ENCODE peak calls at places on chromosome 19, in ten cellular contexts. One of them, this sample, is unnamed.

GRCh38 chr19:3362217-3362907 is 4.0 kb upstream of the NFIC start:
- DNase-seq in nephron progenitor cell: no peak
- DNase-seq in fibroblast of pulmonary artery: no peak
- DNase-seq in tibial artery: no peak
- DNase-seq in lower leg skin: peak; percentile 82
- DNase-seq in prostate gland: no peak
- DNase-seq in sigmoid colon: no peak
- DNase-seq in CD4-positive, alpha-beta T cell: no peak
- DNase-seq in esophagus muscularis mucosa: no peak
- DNase-seq in osteoblast: peak; percentile 77
- DNase-seq in this sample: no peak

GRCh38 chr19:7705387-7706187 is 3.7 kb upstream of the FCER2 start:
- DNase-seq in fibroblast of pulmonary artery: no peak
- DNase-seq in osteoblast: peak; percentile 46
- DNase-seq in CD4-positive, alpha-beta T cell: peak; percentile 77
- DNase-seq in nephron progenitor cell: no peak
- DNase-seq in esophagus muscularis mucosa: no peak
- DNase-seq in tibial artery: peak; percentile 69
- DNase-seq in lower leg skin: peak; percentile 90
- DNase-seq in prostate gland: peak; percentile 6
- DNase-seq in sigmoid colon: peak; percentile 73
- DNase-seq in this sample: no peak

GRCh38 chr19:49591731-49592485 is 926 bp downstream of the PRR12 start:
- DNase-seq in lower leg skin: peak; percentile 92
- DNase-seq in esophagus muscularis mucosa: no peak
- DNase-seq in nephron progenitor cell: peak; percentile 62
- DNase-seq in osteoblast: peak; percentile 96
- DNase-seq in fibroblast of pulmonary artery: peak; percentile 31
- DNase-seq in tibial artery: peak; percentile 75
- DNase-seq in prostate gland: no peak
- DNase-seq in CD4-positive, alpha-beta T cell: peak; percentile 40
- DNase-seq in sigmoid colon: peak; percentile 74
- DNase-seq in this sample: no peak

GRCh38 chr19:46124638-46125115 is at the start of gene IGFL3:
- DNase-seq in nephron progenitor cell: no peak
- DNase-seq in sigmoid colon: no peak
- DNase-seq in fibroblast of pulmonary artery: no peak
- DNase-seq in osteoblast: no peak
- DNase-seq in lower leg skin: no peak
- DNase-seq in CD4-positive, alpha-beta T cell: no peak
- DNase-seq in tibial artery: no peak
- DNase-seq in esophagus muscularis mucosa: peak; percentile 75
- DNase-seq in prostate gland: no peak
- DNase-seq in this sample: no peak

GRCh38 chr19:19805480-19805879 is 16.1 kb downstream of the ZNF506 start:
- DNase-seq in tibial artery: no peak
- DNase-seq in lower leg skin: no peak
- DNase-seq in osteoblast: no peak
- DNase-seq in nephron progenitor cell: no peak
- DNase-seq in prostate gland: no peak
- DNase-seq in CD4-positive, alpha-beta T cell: no peak
- DNase-seq in esophagus muscularis mucosa: no peak
- DNase-seq in fibroblast of pulmonary artery: no peak
- DNase-seq in sigmoid colon: no peak
- DNase-seq in this sample: no peak

GRCh38 chr19:51439021-51439465 is 19.2 kb downstream of the SIGLEC8 start:
- DNase-seq in sigmoid colon: no peak
- DNase-seq in prostate gland: no peak
- DNase-seq in fibroblast of pulmonary artery: peak; percentile 7
- DNase-seq in nephron progenitor cell: no peak
- DNase-seq in lower leg skin: peak; percentile 58
- DNase-seq in esophagus muscularis mucosa: no peak
- DNase-seq in CD4-positive, alpha-beta T cell: peak; percentile 15
- DNase-seq in osteoblast: no peak
- DNase-seq in tibial artery: no peak
- DNase-seq in this sample: no peak

GRCh38 chr19:57850553-57851017 is 926 bp downstream of the ZNF587 start:
- DNase-seq in prostate gland: peak; percentile 30
- DNase-seq in CD4-positive, alpha-beta T cell: no peak
- DNase-seq in lower leg skin: no peak
- DNase-seq in esophagus muscularis mucosa: no peak
- DNase-seq in sigmoid colon: no peak
- DNase-seq in tibial artery: no peak
- DNase-seq in fibroblast of pulmonary artery: peak; percentile 45
- DNase-seq in nephron progenitor cell: peak; percentile 2
- DNase-seq in osteoblast: peak; percentile 78
- DNase-seq in this sample: no peak

GRCh38 chr19:27780367-27781065 is 1432.4 kb downstream of the UQCRFS1 start:
- DNase-seq in prostate gland: no peak
- DNase-seq in fibroblast of pulmonary artery: no peak
- DNase-seq in lower leg skin: no peak
- DNase-seq in esophagus muscularis mucosa: no peak
- DNase-seq in nephron progenitor cell: no peak
- DNase-seq in sigmoid colon: no peak
- DNase-seq in CD4-positive, alpha-beta T cell: no peak
- DNase-seq in osteoblast: no peak
- DNase-seq in tibial artery: no peak
- DNase-seq in this sample: peak; percentile 57

GRCh38 chr19:56086671-56087430 is 34.2 kb downstream of the ZNF787 start:
- DNase-seq in CD4-positive, alpha-beta T cell: no peak
- DNase-seq in esophagus muscularis mucosa: no peak
- DNase-seq in lower leg skin: no peak
- DNase-seq in fibroblast of pulmonary artery: no peak
- DNase-seq in nephron progenitor cell: no peak
- DNase-seq in tibial artery: no peak
- DNase-seq in prostate gland: no peak
- DNase-seq in sigmoid colon: no peak
- DNase-seq in osteoblast: peak; percentile 80
- DNase-seq in this sample: no peak

GRCh38 chr19:872266-872951 is 12.9 kb downstream of the CFD start:
- DNase-seq in prostate gland: no peak
- DNase-seq in CD4-positive, alpha-beta T cell: peak; percentile 85
- DNase-seq in lower leg skin: peak; percentile 93
- DNase-seq in esophagus muscularis mucosa: no peak
- DNase-seq in tibial artery: no peak
- DNase-seq in sigmoid colon: no peak
- DNase-seq in nephron progenitor cell: peak; percentile 65
- DNase-seq in osteoblast: peak; percentile 97
- DNase-seq in fibroblast of pulmonary artery: peak; percentile 33
- DNase-seq in this sample: peak; percentile 88

GRCh38 chr19:8363803-8364771 is at the start of gene ANGPTL4:
- DNase-seq in esophagus muscularis mucosa: peak; percentile 92
- DNase-seq in tibial artery: peak; percentile 87
- DNase-seq in lower leg skin: peak; percentile 96
- DNase-seq in nephron progenitor cell: peak; percentile 74
- DNase-seq in osteoblast: peak; percentile 91
- DNase-seq in fibroblast of pulmonary artery: peak; percentile 88
- DNase-seq in prostate gland: peak; percentile 75
- DNase-seq in CD4-positive, alpha-beta T cell: peak; percentile 33
- DNase-seq in sigmoid colon: peak; percentile 94
- DNase-seq in this sample: peak; percentile 89

GRCh38 chr19:48966541-48967345 is 1.6 kb downstream of the FTL start:
- DNase-seq in nephron progenitor cell: no peak
- DNase-seq in esophagus muscularis mucosa: no peak
- DNase-seq in tibial artery: no peak
- DNase-seq in CD4-positive, alpha-beta T cell: no peak
- DNase-seq in prostate gland: no peak
- DNase-seq in osteoblast: peak; percentile 15
- DNase-seq in lower leg skin: no peak
- DNase-seq in fibroblast of pulmonary artery: peak; percentile 40
- DNase-seq in sigmoid colon: no peak
- DNase-seq in this sample: no peak

GRCh38 chr19:44686896-44687295 is 12.1 kb upstream of the CEACAM16 start:
- DNase-seq in esophagus muscularis mucosa: no peak
- DNase-seq in nephron progenitor cell: no peak
- DNase-seq in fibroblast of pulmonary artery: no peak
- DNase-seq in CD4-positive, alpha-beta T cell: no peak
- DNase-seq in tibial artery: no peak
- DNase-seq in osteoblast: no peak
- DNase-seq in prostate gland: no peak
- DNase-seq in sigmoid colon: no peak
- DNase-seq in lower leg skin: no peak
- DNase-seq in this sample: no peak

GRCh38 chr19:34963531-34964406 is at the start of gene ZNF792:
- DNase-seq in esophagus muscularis mucosa: peak; percentile 92
- DNase-seq in nephron progenitor cell: peak; percentile 79
- DNase-seq in prostate gland: peak; percentile 32
- DNase-seq in osteoblast: peak; percentile 95
- DNase-seq in lower leg skin: peak; percentile 92
- DNase-seq in CD4-positive, alpha-beta T cell: peak; percentile 46
- DNase-seq in fibroblast of pulmonary artery: peak; percentile 62
- DNase-seq in tibial artery: peak; percentile 78
- DNase-seq in sigmoid colon: peak; percentile 78
- DNase-seq in this sample: peak; percentile 88

GRCh38 chr19:35585844-35586243 is at the start of gene PMIS2:
- DNase-seq in esophagus muscularis mucosa: no peak
- DNase-seq in osteoblast: no peak
- DNase-seq in sigmoid colon: no peak
- DNase-seq in nephron progenitor cell: peak; percentile 38
- DNase-seq in CD4-positive, alpha-beta T cell: no peak
- DNase-seq in prostate gland: no peak
- DNase-seq in fibroblast of pulmonary artery: no peak
- DNase-seq in tibial artery: no peak
- DNase-seq in lower leg skin: no peak
- DNase-seq in this sample: no peak

GRCh38 chr19:42422576-42423461 is 4.4 kb downstream of the LIPE start:
- DNase-seq in nephron progenitor cell: peak; percentile 72
- DNase-seq in osteoblast: peak; percentile 74
- DNase-seq in lower leg skin: no peak
- DNase-seq in tibial artery: no peak
- DNase-seq in sigmoid colon: peak; percentile 60
- DNase-seq in CD4-positive, alpha-beta T cell: peak; percentile 48
- DNase-seq in fibroblast of pulmonary artery: no peak
- DNase-seq in esophagus muscularis mucosa: no peak
- DNase-seq in prostate gland: no peak
- DNase-seq in this sample: no peak

GRCh38 chr19:42424712-42425131 is 2.5 kb downstream of the LIPE start:
- DNase-seq in tibial artery: no peak
- DNase-seq in prostate gland: no peak
- DNase-seq in esophagus muscularis mucosa: no peak
- DNase-seq in nephron progenitor cell: no peak
- DNase-seq in osteoblast: peak; percentile 9
- DNase-seq in sigmoid colon: peak; percentile 62
- DNase-seq in CD4-positive, alpha-beta T cell: no peak
- DNase-seq in lower leg skin: no peak
- DNase-seq in fibroblast of pulmonary artery: no peak
- DNase-seq in this sample: no peak

GRCh38 chr19:42422092-42422575 is 5.1 kb downstream of the LIPE start:
- DNase-seq in tibial artery: no peak
- DNase-seq in sigmoid colon: no peak
- DNase-seq in lower leg skin: no peak
- DNase-seq in nephron progenitor cell: no peak
- DNase-seq in CD4-positive, alpha-beta T cell: no peak
- DNase-seq in prostate gland: no peak
- DNase-seq in osteoblast: peak; percentile 13
- DNase-seq in fibroblast of pulmonary artery: no peak
- DNase-seq in esophagus muscularis mucosa: no peak
- DNase-seq in this sample: no peak

GRCh38 chr19:42424345-42424707 is 2.9 kb downstream of the LIPE start:
- DNase-seq in prostate gland: no peak
- DNase-seq in fibroblast of pulmonary artery: no peak
- DNase-seq in tibial artery: no peak
- DNase-seq in lower leg skin: no peak
- DNase-seq in sigmoid colon: no peak
- DNase-seq in nephron progenitor cell: no peak
- DNase-seq in CD4-positive, alpha-beta T cell: no peak
- DNase-seq in esophagus muscularis mucosa: no peak
- DNase-seq in osteoblast: no peak
- DNase-seq in this sample: no peak

GRCh38 chr19:42423462-42424344 is 3.5 kb downstream of the LIPE start:
- DNase-seq in prostate gland: peak; percentile 86
- DNase-seq in sigmoid colon: peak; percentile 92
- DNase-seq in esophagus muscularis mucosa: peak; percentile 96
- DNase-seq in CD4-positive, alpha-beta T cell: peak; percentile 93
- DNase-seq in fibroblast of pulmonary artery: peak; percentile 93
- DNase-seq in tibial artery: peak; percentile 76
- DNase-seq in nephron progenitor cell: peak; percentile 92
- DNase-seq in osteoblast: peak; percentile 99
- DNase-seq in lower leg skin: peak; percentile 95
- DNase-seq in this sample: peak; percentile 93
- TF ChIP-seq CTCF in prostate gland: no peak
- TF ChIP-seq CTCF in sigmoid colon: no peak
- TF ChIP-seq CTCF in esophagus muscularis mucosa: no peak
- TF ChIP-seq CTCF in CD4-positive, alpha-beta T cell: no peak
- TF ChIP-seq CTCF in fibroblast of pulmonary artery: no peak
- TF ChIP-seq CTCF in tibial artery: no peak
- TF ChIP-seq CTCF in nephron progenitor cell: no peak
- TF ChIP-seq CTCF in osteoblast: no peak
- TF ChIP-seq CTCF in lower leg skin: no peak
- TF ChIP-seq CTCF in this sample: no peak

GRCh38 chr19:6412111-6412999 is 12.3 kb downstream of the KHSRP start:
- DNase-seq in esophagus muscularis mucosa: no peak
- DNase-seq in CD4-positive, alpha-beta T cell: peak; percentile 42
- DNase-seq in osteoblast: peak; percentile 88
- DNase-seq in tibial artery: no peak
- DNase-seq in nephron progenitor cell: peak; percentile 51
- DNase-seq in lower leg skin: no peak
- DNase-seq in fibroblast of pulmonary artery: peak; percentile 21
- DNase-seq in sigmoid colon: peak; percentile 66
- DNase-seq in prostate gland: peak; percentile 35
- DNase-seq in this sample: no peak
- TF ChIP-seq CTCF in esophagus muscularis mucosa: peak; percentile 30
- TF ChIP-seq CTCF in CD4-positive, alpha-beta T cell: peak; percentile 61
- TF ChIP-seq CTCF in osteoblast: peak; percentile 51
- TF ChIP-seq CTCF in tibial artery: no peak
- TF ChIP-seq CTCF in nephron progenitor cell: peak; percentile 52
- TF ChIP-seq CTCF in lower leg skin: no peak
- TF ChIP-seq CTCF in fibroblast of pulmonary artery: peak; percentile 57
- TF ChIP-seq CTCF in sigmoid colon: peak; percentile 47
- TF ChIP-seq CTCF in prostate gland: no peak
- TF ChIP-seq CTCF in this sample: peak; percentile 54

GRCh38 chr19:40381321-40381720 is 8.7 kb downstream of the HIPK4 start:
- DNase-seq in CD4-positive, alpha-beta T cell: no peak
- DNase-seq in fibroblast of pulmonary artery: no peak
- DNase-seq in sigmoid colon: no peak
- DNase-seq in nephron progenitor cell: no peak
- DNase-seq in tibial artery: no peak
- DNase-seq in osteoblast: peak; percentile 75
- DNase-seq in lower leg skin: no peak
- DNase-seq in esophagus muscularis mucosa: no peak
- DNase-seq in prostate gland: no peak
- DNase-seq in this sample: no peak
- TF ChIP-seq CTCF in CD4-positive, alpha-beta T cell: no peak
- TF ChIP-seq CTCF in fibroblast of pulmonary artery: peak; percentile 12
- TF ChIP-seq CTCF in sigmoid colon: no peak
- TF ChIP-seq CTCF in nephron progenitor cell: no peak
- TF ChIP-seq CTCF in tibial artery: no peak
- TF ChIP-seq CTCF in osteoblast: no peak
- TF ChIP-seq CTCF in lower leg skin: no peak
- TF ChIP-seq CTCF in esophagus muscularis mucosa: no peak
- TF ChIP-seq CTCF in prostate gland: no peak
- TF ChIP-seq CTCF in this sample: no peak

DNA sequence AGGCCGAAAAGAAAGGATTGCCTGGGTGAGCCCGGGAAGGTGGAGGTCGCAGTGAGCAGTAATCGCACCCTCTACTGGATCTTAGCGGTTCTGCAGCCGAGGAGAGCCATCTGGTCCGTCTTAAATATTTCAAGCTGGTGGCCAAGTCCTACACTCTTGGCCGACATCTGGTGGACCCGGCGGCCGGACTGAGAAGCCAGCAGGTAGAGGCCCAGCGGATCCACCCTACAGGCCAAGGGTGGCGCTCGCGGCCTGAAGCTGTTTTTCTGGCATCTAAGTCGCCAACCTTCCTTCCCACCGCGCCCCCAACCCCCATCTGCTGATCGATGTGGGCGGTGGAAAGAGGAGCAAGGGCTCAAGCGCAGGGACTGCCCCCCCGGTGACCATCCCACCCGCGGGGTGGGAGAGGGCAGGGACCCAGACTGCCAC is 46.5 kb upstream of the ZNF730 start:
- DNase-seq in CD4-positive, alpha-beta T cell: no peak
- DNase-seq in sigmoid colon: peak; percentile 68
- DNase-seq in tibial artery: no peak
- DNase-seq in fibroblast of pulmonary artery: peak; percentile 49
- DNase-seq in nephron progenitor cell: no peak
- DNase-seq in lower leg skin: no peak
- DNase-seq in osteoblast: peak; percentile 89
- DNase-seq in prostate gland: no peak
- DNase-seq in esophagus muscularis mucosa: no peak
- DNase-seq in this sample: no peak
- TF ChIP-seq CTCF in CD4-positive, alpha-beta T cell: no peak
- TF ChIP-seq CTCF in sigmoid colon: peak; percentile 21
- TF ChIP-seq CTCF in tibial artery: no peak
- TF ChIP-seq CTCF in fibroblast of pulmonary artery: peak; percentile 44
- TF ChIP-seq CTCF in nephron progenitor cell: no peak
- TF ChIP-seq CTCF in lower leg skin: no peak
- TF ChIP-seq CTCF in osteoblast: peak; percentile 50
- TF ChIP-seq CTCF in prostate gland: no peak
- TF ChIP-seq CTCF in esophagus muscularis mucosa: peak; percentile 19
- TF ChIP-seq CTCF in this sample: no peak